ENCODE peak calls at places on chromosomes 16 and 17, in five cellular contexts. One of them, this sample, is unnamed.

GRCh38 chr17:35144840-35145239 is 2.7 kb upstream of the NLE1 start:
- DNase-seq in neuronal stem cell: no peak
- DNase-seq in H9: no peak
- DNase-seq in IMR-90: no peak
- DNase-seq in mesenchymal stem cell: no peak
- DNase-seq in this sample: no peak

GRCh38 chr16:51048544-51048943 is 102.5 kb downstream of the SALL1 start:
- DNase-seq in neuronal stem cell: no peak
- DNase-seq in H9: no peak
- DNase-seq in IMR-90: peak
- DNase-seq in mesenchymal stem cell: no peak
- DNase-seq in this sample: peak

GRCh38 chr16:71930013-71930563 is 34.8 kb downstream of the IST1 start:
- DNase-seq in neuronal stem cell: no peak
- DNase-seq in H9: no peak
- DNase-seq in IMR-90: peak
- DNase-seq in mesenchymal stem cell: no peak
- DNase-seq in this sample: no peak

GRCh38 chr17:28718317-28718672 is 627 bp upstream of the RAB34 start:
- DNase-seq in neuronal stem cell: peak
- DNase-seq in H9: no peak
- DNase-seq in IMR-90: no peak
- DNase-seq in mesenchymal stem cell: no peak
- DNase-seq in this sample: no peak

GRCh38 chr17:42817866-42818265 is 6.2 kb downstream of the BECN1 start:
- DNase-seq in neuronal stem cell: no peak
- DNase-seq in H9: no peak
- DNase-seq in IMR-90: peak
- DNase-seq in mesenchymal stem cell: no peak
- DNase-seq in this sample: peak

GRCh38 chr17:76383645-76384221 is 676 bp upstream of the SPHK1 start:
- DNase-seq in neuronal stem cell: peak
- DNase-seq in H9: peak
- DNase-seq in IMR-90: peak
- DNase-seq in mesenchymal stem cell: peak
- DNase-seq in this sample: peak

GRCh38 chr16:20225334-20225733 is 102.0 kb downstream of the GP2 start:
- DNase-seq in neuronal stem cell: no peak
- DNase-seq in H9: no peak
- DNase-seq in IMR-90: no peak
- DNase-seq in mesenchymal stem cell: no peak
- DNase-seq in this sample: no peak

GRCh38 chr17:29574732-29575510 is 6.4 kb downstream of the TP53I13 start:
- DNase-seq in neuronal stem cell: no peak
- DNase-seq in H9: peak
- DNase-seq in IMR-90: no peak
- DNase-seq in mesenchymal stem cell: no peak
- DNase-seq in this sample: no peak

GRCh38 chr16:21599994-21600773 is 807 bp downstream of the METTL9 start:
- DNase-seq in neuronal stem cell: no peak
- DNase-seq in H9: peak
- DNase-seq in IMR-90: peak
- DNase-seq in mesenchymal stem cell: peak
- DNase-seq in this sample: peak

GRCh38 chr17:58387834-58388233 is 29.5 kb downstream of the RNF43 start:
- DNase-seq in neuronal stem cell: no peak
- DNase-seq in H9: no peak
- DNase-seq in IMR-90: no peak
- DNase-seq in mesenchymal stem cell: no peak
- DNase-seq in this sample: no peak

GRCh38 chr17:18261146-18261515 is 669 bp downstream of the MIEF2 start:
- DNase-seq in neuronal stem cell: no peak
- DNase-seq in H9: peak
- DNase-seq in IMR-90: peak
- DNase-seq in mesenchymal stem cell: peak
- DNase-seq in this sample: peak

GRCh38 chr16:87437327-87437726 is 45.2 kb downstream of the MAP1LC3B start:
- DNase-seq in neuronal stem cell: no peak
- DNase-seq in H9: no peak
- DNase-seq in IMR-90: no peak
- DNase-seq in mesenchymal stem cell: no peak
- DNase-seq in this sample: no peak

GRCh38 chr17:82838386-82839063 is 1.3 kb downstream of the ZNF750 start:
- DNase-seq in neuronal stem cell: no peak
- DNase-seq in H9: no peak
- DNase-seq in IMR-90: peak
- DNase-seq in mesenchymal stem cell: peak
- DNase-seq in this sample: peak

GRCh38 chr16:88382491-88383400 is at the start of gene ZNF469:
- DNase-seq in neuronal stem cell: no peak
- DNase-seq in H9: no peak
- DNase-seq in IMR-90: peak
- DNase-seq in mesenchymal stem cell: peak
- DNase-seq in this sample: no peak

GRCh38 chr17:411416-412120 is 59.0 kb upstream of the RPH3AL start:
- DNase-seq in neuronal stem cell: no peak
- DNase-seq in H9: no peak
- DNase-seq in IMR-90: no peak
- DNase-seq in mesenchymal stem cell: no peak
- DNase-seq in this sample: no peak

DNA sequence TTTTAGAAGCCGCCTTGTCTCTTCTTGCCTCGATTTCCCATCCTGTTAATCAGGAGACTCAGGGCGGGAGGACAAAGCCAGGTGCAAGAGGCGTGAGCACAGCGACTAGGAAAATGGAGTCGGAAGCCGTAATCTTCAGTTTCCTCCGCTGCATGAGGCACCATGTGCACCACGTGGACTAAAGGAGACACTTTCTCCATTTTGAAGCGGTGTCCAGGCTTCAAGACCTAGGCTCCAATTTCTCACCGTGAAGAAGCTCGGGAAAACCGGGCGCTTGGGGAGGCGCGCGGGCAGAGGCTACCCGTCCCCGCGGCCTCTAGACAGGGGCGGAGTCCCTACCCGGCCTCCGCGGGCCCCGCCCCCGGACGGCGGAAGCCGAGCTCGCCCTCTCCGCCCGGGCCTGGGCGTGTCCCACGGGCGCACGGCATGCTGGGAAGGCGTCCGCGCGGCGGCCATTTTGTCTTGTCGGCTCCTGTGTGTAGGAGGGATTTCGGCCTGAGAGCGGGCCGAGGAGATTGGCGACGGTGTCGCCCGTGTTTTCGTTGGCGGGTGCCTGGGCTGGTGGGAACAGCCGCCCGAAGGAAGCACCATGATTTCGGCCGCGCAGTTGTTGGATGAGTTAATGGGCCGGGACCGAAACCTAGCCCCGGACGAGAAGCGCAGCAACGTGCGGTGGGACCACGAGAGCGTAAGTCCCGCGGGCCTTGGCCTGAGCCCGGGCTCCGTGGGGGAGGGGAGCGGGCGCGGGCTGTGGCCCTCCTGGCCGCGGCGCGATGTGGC is at the start of gene LUC7L3:
- DNase-seq in neuronal stem cell: peak
- DNase-seq in H9: peak
- DNase-seq in IMR-90: peak
- DNase-seq in mesenchymal stem cell: peak
- DNase-seq in this sample: peak
- H3K14ac ChIP-seq in neuronal stem cell: peak
- H3K14ac ChIP-seq in H9: peak
- H3K14ac ChIP-seq in IMR-90: peak
- H3K14ac ChIP-seq in mesenchymal stem cell: peak
- H3K14ac ChIP-seq in this sample: peak

GRCh38 chr16:2856686-2857450 is 1.1 kb downstream of the PRSS22 start:
- DNase-seq in neuronal stem cell: no peak
- DNase-seq in H9: no peak
- DNase-seq in IMR-90: no peak
- DNase-seq in mesenchymal stem cell: no peak
- DNase-seq in this sample: no peak

GRCh38 chr16:2857451-2858244 is at the start of gene PRSS22:
- DNase-seq in neuronal stem cell: no peak
- DNase-seq in H9: peak
- DNase-seq in IMR-90: peak
- DNase-seq in mesenchymal stem cell: peak
- DNase-seq in this sample: peak

GRCh38 chr16:2854700-2855309 is 3.2 kb downstream of the PRSS22 start:
- DNase-seq in neuronal stem cell: no peak
- DNase-seq in H9: no peak
- DNase-seq in IMR-90: no peak
- DNase-seq in mesenchymal stem cell: no peak
- DNase-seq in this sample: no peak

GRCh38 chr16:2855536-2855935 is 2.4 kb downstream of the PRSS22 start:
- DNase-seq in neuronal stem cell: no peak
- DNase-seq in H9: no peak
- DNase-seq in IMR-90: no peak
- DNase-seq in mesenchymal stem cell: no peak
- DNase-seq in this sample: no peak

DNA sequence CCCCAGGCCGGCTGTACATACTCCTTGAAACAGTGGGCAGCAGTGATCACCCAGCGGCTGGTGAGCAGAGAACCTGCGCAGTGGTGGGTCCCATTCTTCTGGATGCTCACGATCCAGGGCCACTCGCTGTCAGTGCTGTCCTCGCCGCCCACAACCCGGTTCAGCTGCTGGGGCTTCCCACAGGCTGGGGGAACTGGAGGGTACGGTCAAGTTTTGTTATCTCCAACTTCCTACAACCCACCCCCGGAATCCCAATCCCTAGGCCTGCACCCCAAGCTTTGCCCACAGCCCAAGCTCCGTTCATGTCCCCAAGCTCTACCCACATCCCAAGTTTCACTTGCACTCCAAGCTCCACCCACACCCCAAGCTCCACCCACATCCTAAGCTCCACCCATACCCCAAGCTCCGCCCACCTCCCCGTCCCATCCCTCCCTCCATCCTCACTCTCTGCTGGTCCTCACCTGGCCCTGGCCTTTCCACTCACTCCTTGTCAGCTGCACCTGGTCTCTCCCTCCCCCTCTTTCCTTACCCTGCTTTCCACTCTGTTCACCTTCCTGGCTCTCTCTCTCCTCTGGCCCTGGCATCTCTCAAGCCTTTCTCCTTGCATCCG is 1.8 kb downstream of the PRSS22 start:
- DNase-seq in neuronal stem cell: no peak
- DNase-seq in H9: peak
- DNase-seq in IMR-90: no peak
- DNase-seq in mesenchymal stem cell: no peak
- DNase-seq in this sample: peak
- H2BK5ac ChIP-seq in neuronal stem cell: no peak
- H2BK5ac ChIP-seq in H9: no peak
- H2BK5ac ChIP-seq in IMR-90: no peak
- H2BK5ac ChIP-seq in mesenchymal stem cell: no peak
- H2BK5ac ChIP-seq in this sample: no peak

DNA sequence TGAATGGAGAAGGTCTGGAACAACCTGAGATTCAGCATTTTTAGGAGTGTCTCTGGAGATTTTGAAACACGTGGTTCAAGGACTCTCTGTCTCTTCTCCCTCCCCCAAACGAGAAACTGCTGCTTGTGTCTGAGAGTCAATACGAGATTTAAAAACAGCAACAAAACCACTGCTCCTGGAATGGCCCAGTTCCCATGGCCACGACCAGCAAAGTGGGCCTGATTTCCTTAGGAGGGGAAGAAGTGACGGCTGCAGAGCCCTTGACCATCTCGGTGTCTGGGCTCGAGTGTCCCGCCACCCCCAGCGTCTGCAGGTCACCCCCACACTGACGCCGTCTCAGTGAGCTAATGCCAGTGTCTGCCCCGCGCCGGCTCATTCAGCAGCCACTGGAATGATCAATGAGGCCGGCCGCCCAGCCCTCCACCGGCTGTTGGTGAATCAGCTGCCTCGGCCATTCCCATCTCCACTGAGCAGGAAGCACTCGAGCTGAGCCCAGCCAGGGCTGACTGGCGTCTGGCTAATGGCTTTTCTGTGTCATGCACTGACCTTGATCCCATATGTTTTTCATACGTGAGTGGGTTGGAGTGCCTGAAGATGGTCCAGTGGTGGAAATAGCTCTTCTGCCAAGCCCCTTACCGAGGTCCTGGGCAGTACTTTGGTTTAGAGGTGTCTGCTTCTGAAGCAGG is 151.8 kb downstream of the PITPNC1 start:
- DNase-seq in neuronal stem cell: peak
- DNase-seq in H9: peak
- DNase-seq in IMR-90: peak
- DNase-seq in mesenchymal stem cell: peak
- DNase-seq in this sample: peak
- H3K14ac ChIP-seq in neuronal stem cell: no peak
- H3K14ac ChIP-seq in H9: peak
- H3K14ac ChIP-seq in IMR-90: peak
- H3K14ac ChIP-seq in mesenchymal stem cell: no peak
- H3K14ac ChIP-seq in this sample: peak

GRCh38 chr16:56933266-56933619 is 1.3 kb downstream of the HERPUD1 start:
- DNase-seq in neuronal stem cell: no peak
- DNase-seq in H9: no peak
- DNase-seq in IMR-90: no peak
- DNase-seq in mesenchymal stem cell: no peak
- DNase-seq in this sample: peak

GRCh38 chr16:56931253-56931768 is 631 bp upstream of the HERPUD1 start:
- DNase-seq in neuronal stem cell: no peak
- DNase-seq in H9: no peak
- DNase-seq in IMR-90: no peak
- DNase-seq in mesenchymal stem cell: no peak
- DNase-seq in this sample: no peak

GRCh38 chr16:56931769-56932587 is at the start of gene HERPUD1:
- DNase-seq in neuronal stem cell: peak
- DNase-seq in H9: peak
- DNase-seq in IMR-90: peak
- DNase-seq in mesenchymal stem cell: peak
- DNase-seq in this sample: peak

GRCh38 chr16:56933828-56934598 is 2.1 kb downstream of the HERPUD1 start:
- DNase-seq in neuronal stem cell: no peak
- DNase-seq in H9: no peak
- DNase-seq in IMR-90: no peak
- DNase-seq in mesenchymal stem cell: no peak
- DNase-seq in this sample: no peak

DNA sequence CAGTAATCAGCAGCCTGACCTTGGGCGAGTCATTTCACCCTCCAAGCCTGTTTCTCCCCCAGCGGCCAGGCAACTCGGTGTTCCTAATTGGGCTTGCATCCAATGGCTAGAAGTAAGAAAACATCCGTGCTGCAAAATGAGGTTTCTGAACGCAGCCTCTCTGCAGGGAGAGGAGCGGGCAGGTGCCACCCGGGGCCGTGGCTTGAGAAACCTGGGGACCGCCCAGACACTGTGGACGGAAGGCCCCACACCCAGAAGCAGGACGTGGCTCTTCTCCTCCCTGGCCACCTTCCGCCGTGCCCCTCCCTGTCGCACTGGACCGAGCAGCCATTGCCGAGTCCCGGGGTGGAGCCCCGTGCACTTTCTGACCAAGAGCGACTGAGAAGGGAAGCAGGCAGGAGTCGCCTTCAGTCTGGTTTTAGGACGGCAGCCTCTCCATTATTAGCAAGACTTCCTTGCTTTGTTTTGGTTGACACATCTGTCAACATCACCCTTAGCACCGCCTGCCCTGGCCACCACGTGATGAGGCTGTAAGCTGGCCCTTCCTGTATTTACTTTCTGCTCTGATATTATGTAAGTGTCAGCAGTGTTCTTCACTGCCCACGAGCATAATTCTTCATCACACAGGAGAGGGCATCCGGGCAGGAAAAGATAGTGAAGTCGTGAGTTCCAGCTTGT is 785 bp downstream of the HERPUD1 start:
- DNase-seq in neuronal stem cell: peak
- DNase-seq in H9: peak
- DNase-seq in IMR-90: peak
- DNase-seq in mesenchymal stem cell: peak
- DNase-seq in this sample: peak
- H2BK5ac ChIP-seq in neuronal stem cell: peak
- H2BK5ac ChIP-seq in H9: no peak
- H2BK5ac ChIP-seq in IMR-90: peak
- H2BK5ac ChIP-seq in mesenchymal stem cell: no peak
- H2BK5ac ChIP-seq in this sample: peak